ENCODE peak calls at places on chromosomes 5 and 9, in five cellular contexts. C is A549; J is stimulated activated CD8-positive, alpha-beta memory T cell treated with anti-CD3 and anti-CD28 coated beads, Interleukin-4, amount 100 ng/mL, for 24 hours; Y is AG20443; U is GM13977. R is an unnamed sample.

GRCh38 chr5:168613996-168614395 is 34.8 kb upstream of the PANK3 start:
- DNase-seq in Y (no peak), C (no peak), U (no peak), J (no peak), R (no peak)

GRCh38 chr9:121324316-121324715 is 45.7 kb downstream of the STOM start:
- DNase-seq in C (no peak), U (no peak), Y (no peak), J (no peak), R (no peak)

GRCh38 chr9:70747335-70747734 is 332.9 kb upstream of the KLF9 start:
- DNase-seq in J (no peak), U (no peak), Y (no peak), C (no peak), R (no peak)

GRCh38 chr5:169299651-169300467 is 1.1 kb downstream of the SLIT3 start:
- DNase-seq in J (no peak), U (no peak), Y (peak; percentile 30), C (peak; percentile 32), R (no peak)

GRCh38 chr9:96500696-96501660 is 51.0 kb downstream of the HABP4 start:
- DNase-seq in Y (peak; percentile 52), U (no peak), J (no peak), C (no peak), R (no peak)

GRCh38 chr5:163473613-163474243 is 13.3 kb downstream of the HMMR start:
- DNase-seq in U (peak; percentile 29), Y (no peak), C (peak; percentile 18), J (no peak), R (no peak)

GRCh38 chr9:21747171-21747570 is 55.3 kb upstream of the MTAP start:
- DNase-seq in Y (peak; percentile 49), U (no peak), C (no peak), J (no peak), R (no peak)

GRCh38 chr9:36443581-36443980 is 43.5 kb upstream of the RNF38 start:
- DNase-seq in Y (peak; percentile 51), J (no peak), C (no peak), U (no peak), R (no peak)

GRCh38 chr9:98168153-98168780 is 24.2 kb downstream of the CORO2A start:
- DNase-seq in C (no peak), Y (no peak), U (no peak), J (no peak), R (no peak)

GRCh38 chr5:138068742-138069375 is 15.0 kb upstream of the WNT8A start:
- DNase-seq in U (peak; percentile 85), J (peak; percentile 57), Y (peak; percentile 84), C (peak; percentile 79), R (peak; percentile 53)

GRCh38 chr5:117060099-117060498 is 485.5 kb upstream of the SEMA6A start:
- DNase-seq in U (no peak), Y (no peak), C (no peak), J (no peak), R (no peak)

GRCh38 chr9:134061019-134061687 is 6.7 kb downstream of the BRD3 start:
- DNase-seq in C (no peak), Y (no peak), J (no peak), U (no peak), R (no peak)

GRCh38 chr9:33239922-33240321 is at the start of gene SPINK4:
- DNase-seq in J (no peak), C (no peak), Y (no peak), U (no peak), R (no peak)

GRCh38 chr9:114425126-114425525 is 37.3 kb upstream of the AKNA start:
- DNase-seq in C (no peak), Y (no peak), J (no peak), U (no peak), R (no peak)

GRCh38 chr5:160460377-160461049 is 38.9 kb downstream of the PTTG1 start:
- DNase-seq in J (no peak), Y (peak; percentile 40), C (no peak), U (no peak), R (no peak)

GRCh38 chr9:19284729-19285128 is 54.2 kb downstream of the DENND4C start:
- DNase-seq in Y (no peak), J (no peak), C (no peak), U (no peak), R (no peak)

GRCh38 chr5:142824391-142824790 is 54.2 kb downstream of the ARHGAP26 start:
- DNase-seq in C (no peak), Y (no peak), U (no peak), J (no peak), R (no peak)

GRCh38 chr9:110555551-110555950 is 24.0 kb downstream of the SVEP1 start:
- DNase-seq in Y (peak; percentile 17), U (no peak), C (no peak), J (no peak), R (no peak)

GRCh38 chr5:171379961-171380360 is 7.7 kb upstream of the NPM1 start:
- DNase-seq in U (no peak), C (no peak), Y (no peak), J (no peak), R (no peak)

GRCh38 chr5:113059232-113059805 is 82.7 kb downstream of the DCP2 start:
- DNase-seq in C (no peak), J (no peak), Y (peak; percentile 80), U (no peak), R (no peak)

GRCh38 chr5:6510132-6510531 is 61.5 kb downstream of the UBE2QL1 start:
- DNase-seq in J (no peak), C (no peak), U (no peak), Y (no peak), R (no peak)

GRCh38 chr9:123069010-123069481 is 35.6 kb downstream of the GPR21 start:
- DNase-seq in U (no peak), C (no peak), Y (peak; percentile 72), J (no peak), R (no peak)

GRCh38 chr5:138241688-138242547 is 28.8 kb upstream of the CDC23 start:
- DNase-seq in C (no peak), U (no peak), Y (peak; percentile 66), J (no peak), R (no peak)

GRCh38 chr5:134577796-134578577 is 52.5 kb downstream of the JADE2 start:
- DNase-seq in U (peak; percentile 86), Y (peak; percentile 86), C (peak; percentile 86), J (peak; percentile 69), R (no peak)

GRCh38 chr5:65020492-65020891 is 251.8 kb downstream of the CWC27 start:
- DNase-seq in Y (no peak), C (no peak), J (no peak), U (no peak), R (no peak)

GRCh38 chr5:41921874-41922273 is 3.2 kb upstream of the FBXO4 start:
- DNase-seq in C (no peak), Y (no peak), J (no peak), U (no peak), R (no peak)

GRCh38 chr9:77751341-77752091 is 103.4 kb upstream of the GNA14 start:
- DNase-seq in C (peak; percentile 13), Y (peak; percentile 49), J (no peak), U (peak; percentile 17), R (no peak)

GRCh38 chr5:122102825-122103224 is 24.8 kb upstream of the LOX start:
- DNase-seq in C (no peak), U (no peak), J (no peak), Y (no peak), R (no peak)

GRCh38 chr9:116115731-116116353 is 37.7 kb upstream of the PAPPA start:
- DNase-seq in U (no peak), Y (peak; percentile 69), J (no peak), C (no peak), R (no peak)

GRCh38 chr5:87121315-87122170 is 146.1 kb upstream of the RASA1 start:
- DNase-seq in J (no peak), C (peak; percentile 10), U (peak; percentile 31), Y (peak; percentile 46), R (peak; percentile 50)

GRCh38 chr5:180470966-180471582 is 23.1 kb upstream of the CNOT6 start:
- DNase-seq in C (peak; percentile 70), U (peak; percentile 80), Y (peak; percentile 84), J (peak; percentile 25), R (peak; percentile 30)

GRCh38 chr5:132202711-132203463 is 24.8 kb downstream of the P4HA2 start:
- DNase-seq in U (no peak), C (no peak), Y (no peak), J (no peak), R (no peak)

GRCh38 chr9:121662896-121663580 is 11.6 kb downstream of the DAB2IP start:
- DNase-seq in J (no peak), U (no peak), C (no peak), Y (no peak), R (no peak)

GRCh38 chr5:1568201-1568979 is 44.6 kb upstream of the LPCAT1 start:
- DNase-seq in C (no peak), U (no peak), Y (peak; percentile 58), J (no peak), R (no peak)

GRCh38 chr9:4553951-4554381 is 63.7 kb downstream of the SLC1A1 start:
- DNase-seq in J (no peak), Y (no peak), U (no peak), C (no peak), R (no peak)

GRCh38 chr5:28580616-28581015 is 1542.2 kb upstream of the CDH9 start:
- DNase-seq in C (no peak), U (no peak), J (no peak), Y (no peak), R (no peak)

GRCh38 chr9:33190021-33190420 is 22.9 kb upstream of the B4GALT1 start:
- DNase-seq in U (no peak), Y (no peak), J (no peak), C (no peak), R (no peak)

GRCh38 chr9:134243778-134244467 is 79.6 kb upstream of the RNU6ATAC start:
- DNase-seq in C (no peak), J (no peak), U (peak; percentile 88), Y (peak; percentile 58), R (peak; percentile 63)